ENCODE peak calls at places on chromosomes 2 and 18, in four cellular contexts. U, N, Y and P are unnamed samples.

GRCh38 chr2:171393487-171393886 is 40.3 kb downstream of the METTL8 start:
- DNase-seq in U (no peak), N (no peak), Y (no peak), P (no peak)

GRCh38 chr2:216735086-216735485 is 39.7 kb upstream of the IGFBP5 start:
- DNase-seq in U (no peak), N (no peak), Y (no peak), P (no peak)

GRCh38 chr2:240604291-240604938 is 17.9 kb downstream of the CAPN10 start:
- DNase-seq in U (no peak), N (no peak), Y (peak), P (no peak)

GRCh38 chr2:74556831-74557370 is 2.4 kb downstream of the DOK1 start:
- DNase-seq in U (no peak), N (no peak), Y (no peak), P (no peak)

GRCh38 chr18:10475633-10476388 is 21.4 kb downstream of the APCDD1 start:
- DNase-seq in U (no peak), N (no peak), Y (no peak), P (no peak)

GRCh38 chr2:43370146-43370545 is 143.7 kb upstream of the ZFP36L2 start:
- DNase-seq in U (no peak), N (no peak), Y (no peak), P (no peak)

GRCh38 chr18:59877366-59877765 is 22.4 kb upstream of the PMAIP1 start:
- DNase-seq in U (no peak), N (no peak), Y (no peak), P (no peak)

GRCh38 chr2:238653436-238654109 is 194.3 kb upstream of the TWIST2 start:
- DNase-seq in U (no peak), N (no peak), Y (no peak), P (no peak)

GRCh38 chr2:231554748-231555545 is 24.7 kb upstream of the NMUR1 start:
- DNase-seq in U (no peak), N (no peak), Y (peak), P (no peak)

GRCh38 chr2:96951125-96951654 is 35.2 kb downstream of the FAM178B start:
- DNase-seq in U (peak), N (peak), Y (peak), P (peak)

GRCh38 chr2:26682155-26682554 is 10.4 kb upstream of the KCNK3 start:
- DNase-seq in U (no peak), N (no peak), Y (no peak), P (no peak)

GRCh38 chr2:64737547-64737946 is 83.8 kb upstream of the SERTAD2 start:
- DNase-seq in U (no peak), N (no peak), Y (no peak), P (no peak)

GRCh38 chr2:129006135-129006885 is 687.6 kb upstream of the HS6ST1 start:
- DNase-seq in U (no peak), N (peak), Y (no peak), P (peak)

GRCh38 chr18:48127546-48128105 is 197.2 kb upstream of the SMAD2 start:
- DNase-seq in U (no peak), N (no peak), Y (no peak), P (no peak)

GRCh38 chr2:135685361-135685760 is 56.3 kb upstream of the UBXN4 start:
- DNase-seq in U (no peak), N (peak), Y (no peak), P (no peak)

GRCh38 chr2:128623776-128624424 is 305.2 kb upstream of the HS6ST1 start:
- DNase-seq in U (no peak), N (no peak), Y (peak), P (no peak)